ENCODE peak calls at places on chromosomes 7 and 10, in nine cellular contexts. O, E, A, I, X, N, L, K and G are unnamed samples.

GRCh38 chr7:95089916-95090315 is 182.5 kb downstream of the PPP1R9A start:
- DNase-seq in O (no peak), E (no peak), A (no peak), I (no peak), X (no peak), N (no peak), L (no peak), K (no peak), G (no peak)

GRCh38 chr7:140869430-140869829 is 55.3 kb downstream of the BRAF start:
- DNase-seq in O (no peak), E (no peak), A (no peak), I (no peak), X (no peak), N (no peak), L (no peak), K (no peak), G (no peak)

GRCh38 chr7:137933270-137934017 is 68.4 kb downstream of the CREB3L2 start:
- DNase-seq in O (no peak), E (no peak), A (peak; percentile 84), I (no peak), X (no peak), N (peak; percentile 55), L (peak; percentile 43), K (no peak), G (peak; percentile 81)

GRCh38 chr7:30796105-30796869 is 25.1 kb downstream of the MINDY4 start:
- DNase-seq in O (no peak), E (no peak), A (peak; percentile 67), I (no peak), X (no peak), N (peak; percentile 59), L (peak; percentile 78), K (no peak), G (peak; percentile 62)

GRCh38 chr7:151059362-151060112 is at the start of gene SLC4A2:
- DNase-seq in O (peak; percentile 27), E (peak; percentile 36), A (peak; percentile 71), I (no peak), X (peak; percentile 76), N (peak; percentile 75), L (peak; percentile 67), K (peak; percentile 87), G (peak; percentile 74)

GRCh38 chr10:70445718-70446485 is 4.4 kb upstream of the NODAL start:
- DNase-seq in O (no peak), E (no peak), A (peak; percentile 85), I (no peak), X (no peak), N (peak; percentile 68), L (no peak), K (no peak), G (peak; percentile 86)

GRCh38 chr7:81170291-81170690 is 251.4 kb upstream of the SEMA3C start:
- DNase-seq in O (no peak), E (no peak), A (peak; percentile 64), I (no peak), X (no peak), N (no peak), L (no peak), K (no peak), G (peak; percentile 54)

GRCh38 chr10:24394479-24395190 is 185.7 kb downstream of the KIAA1217 start:
- DNase-seq in O (no peak), E (no peak), A (no peak), I (no peak), X (no peak), N (no peak), L (no peak), K (no peak), G (no peak)

GRCh38 chr7:38382627-38383026 is 109.2 kb upstream of the TARP start:
- DNase-seq in O (no peak), E (no peak), A (peak; percentile 85), I (no peak), X (no peak), N (peak; percentile 66), L (no peak), K (no peak), G (peak; percentile 48)

GRCh38 chr7:132028144-132028920 is 471.9 kb upstream of the PODXL start:
- DNase-seq in O (no peak), E (no peak), A (no peak), I (no peak), X (no peak), N (no peak), L (no peak), K (no peak), G (no peak)

GRCh38 chr10:118584181-118584954 is 11.1 kb downstream of the PRLHR start:
- DNase-seq in O (no peak), E (no peak), A (peak; percentile 74), I (no peak), X (no peak), N (peak; percentile 81), L (peak; percentile 12), K (no peak), G (peak; percentile 72)

GRCh38 chr10:21687197-21687993 is 153.4 kb downstream of the MLLT10 start:
- DNase-seq in O (no peak), E (no peak), A (peak; percentile 17), I (no peak), X (no peak), N (peak; percentile 39), L (no peak), K (no peak), G (peak; percentile 53)

GRCh38 chr7:35716038-35716803 is 21.3 kb upstream of the HERPUD2 start:
- DNase-seq in O (no peak), E (no peak), A (peak; percentile 31), I (no peak), X (no peak), N (peak; percentile 64), L (peak; percentile 36), K (peak; percentile 80), G (peak; percentile 39)

GRCh38 chr7:111676167-111676566 is 113.9 kb upstream of the IMMP2L start:
- DNase-seq in O (no peak), E (no peak), A (no peak), I (no peak), X (no peak), N (no peak), L (no peak), K (no peak), G (no peak)

GRCh38 chr7:188727-189500 is 3.5 kb upstream of the FAM20C start:
- DNase-seq in O (no peak), E (no peak), A (no peak), I (no peak), X (no peak), N (no peak), L (no peak), K (no peak), G (no peak)

GRCh38 chr7:22793593-22794462 is 28.8 kb downstream of the TOMM7 start:
- DNase-seq in O (no peak), E (no peak), A (peak; percentile 34), I (no peak), X (no peak), N (peak; percentile 20), L (no peak), K (no peak), G (no peak)

DNA sequence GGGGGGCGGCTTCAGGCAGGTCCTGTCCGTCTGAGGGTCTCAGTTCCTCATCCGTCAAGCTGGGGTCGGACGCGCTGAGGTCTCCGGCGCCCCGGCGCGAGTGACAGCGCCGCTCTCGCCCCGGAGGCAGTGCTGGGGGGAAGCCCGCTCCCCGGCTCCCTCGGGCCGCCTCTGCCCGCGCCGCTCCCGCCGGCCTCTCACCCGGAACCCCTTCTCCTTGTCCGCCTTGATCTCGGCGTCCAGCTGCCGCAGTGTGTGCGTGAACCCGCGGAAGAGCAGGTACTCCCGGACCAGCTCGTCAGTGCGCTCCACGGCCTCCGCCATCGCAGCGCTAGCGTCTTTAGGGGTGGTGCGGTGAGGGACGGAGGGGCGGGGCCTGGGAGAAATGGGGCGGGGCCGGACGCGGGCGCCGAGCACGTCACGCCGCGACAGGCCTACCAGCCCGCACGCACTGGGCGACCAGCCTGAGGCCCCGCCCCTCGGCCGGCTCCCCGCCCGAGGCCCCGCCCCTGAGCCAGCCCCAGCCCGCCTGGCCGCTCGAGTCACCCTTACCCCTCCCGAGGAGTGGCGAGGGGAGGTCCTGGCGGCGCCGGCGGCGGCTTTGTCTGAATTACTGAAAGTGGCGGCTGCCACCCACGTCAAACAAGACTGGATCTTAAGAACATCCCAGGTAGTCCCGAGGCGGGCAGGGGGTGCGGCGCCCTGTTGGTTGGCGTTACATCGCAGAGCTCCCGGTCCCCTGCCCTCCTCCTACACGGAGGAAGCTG is at the start of gene WDR91:
- DNase-seq in O (peak; percentile 96), E (peak; percentile 78), A (peak; percentile 83), I (peak; percentile 89), X (peak; percentile 97), N (peak; percentile 96), L (peak; percentile 97), K (peak; percentile 98), G (peak; percentile 92)
- TF ChIP-seq CTCF in O (no peak), E (peak; percentile 18), A (no peak), I (no peak), X (peak; percentile 22), N (no peak), L (no peak), K (no peak), G (no peak)

DNA sequence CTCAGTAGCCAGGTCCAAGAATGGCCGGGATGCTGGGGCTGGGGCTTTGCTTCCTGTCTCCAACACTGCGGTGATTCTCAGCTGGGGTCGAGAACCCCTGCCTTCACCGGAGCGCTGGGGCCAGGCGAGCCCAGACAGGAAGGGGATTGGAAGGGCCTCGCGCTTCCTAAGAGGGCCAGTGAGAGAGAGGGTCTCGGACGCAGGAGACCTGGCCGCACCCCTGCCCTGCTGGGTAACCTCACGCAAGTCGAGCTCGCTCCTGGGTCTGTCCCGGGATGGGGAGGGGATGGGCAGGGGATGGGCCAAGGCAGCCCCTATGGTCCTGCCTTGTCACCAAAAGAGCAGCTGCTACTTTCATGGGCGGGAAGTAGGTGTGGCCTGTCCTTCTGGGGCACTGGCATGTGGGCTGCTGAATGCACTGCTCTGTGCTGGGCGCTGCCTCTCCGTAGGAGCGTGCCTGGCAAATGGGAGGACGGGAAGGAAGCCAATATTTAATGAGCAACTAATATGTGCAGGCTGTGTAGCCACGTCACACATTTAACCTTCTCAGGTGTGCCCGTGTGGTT is 20.0 kb downstream of the KCNK18 start:
- DNase-seq in O (no peak), E (no peak), A (peak; percentile 3), I (no peak), X (peak; percentile 57), N (peak; percentile 6), L (no peak), K (no peak), G (peak; percentile 3)
- H3K4me3 ChIP-seq in O (peak overlapping the region; percentile 55), E (peak overlapping the region; percentile 68), A (peak overlapping the region; percentile 45), I (peak overlapping the region; percentile 46), X (peak overlapping the region; percentile 59), N (peak overlapping the region; percentile 28), L (no peak overlapping the region), K (peak overlapping the region; percentile 68), G (peak overlapping the region; percentile 53)

GRCh38 chr10:101022967-101023705 is 7.8 kb downstream of the PDZD7 start:
- DNase-seq in O (no peak), E (no peak), A (no peak), I (no peak), X (no peak), N (no peak), L (no peak), K (no peak), G (no peak)
- TF ChIP-seq CTCF in O (no peak), E (no peak), A (no peak), I (no peak), X (no peak), N (no peak), L (no peak), K (no peak), G (no peak)

DNA sequence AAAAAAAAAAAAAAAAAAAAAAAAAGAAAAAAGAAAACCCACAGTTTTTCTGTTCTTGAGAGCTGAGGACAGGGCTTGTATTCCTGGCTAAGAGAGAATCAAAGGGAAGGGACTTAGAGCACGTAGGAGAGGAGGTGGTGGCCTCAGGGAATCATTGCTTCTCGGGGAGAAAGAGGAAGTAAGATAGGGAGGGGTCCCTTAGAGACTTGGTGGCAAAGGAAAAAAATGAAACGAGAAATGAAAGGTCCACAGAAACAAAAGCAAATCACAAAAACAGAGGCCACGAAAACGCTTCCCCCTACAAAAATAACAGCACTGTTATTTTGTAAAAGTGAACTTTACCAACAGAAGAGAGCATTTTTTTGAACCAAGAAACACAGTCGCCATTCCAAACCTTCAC is 323.1 kb upstream of the GALNT17 start:
- DNase-seq in O (no peak), E (no peak), A (no peak), I (no peak), X (no peak), N (no peak), L (no peak), K (no peak), G (no peak)
- H3K4me3 ChIP-seq in O (no peak overlapping the region), E (no peak overlapping the region), A (no peak overlapping the region), I (no peak overlapping the region), X (no peak overlapping the region), N (no peak overlapping the region), L (no peak overlapping the region), K (no peak overlapping the region), G (no peak overlapping the region)